ENCODE peak calls at places on chromosome 22, in six cellular contexts. U is renal cortical epithelial cell; S is NK-92 treated with Interleukin-12 subunit alpha and Interleukin-12 subunit beta, amount 100 ng/mL, for 24 hours; W is neural crest cell; A is HL-60; M is CD8-positive, alpha-beta T cell. K is an unnamed sample.

GRCh38 chr22:32561163-32561562 is 86.6 kb downstream of the FBXO7 start:
- DNase-seq in U (no peak), S (no peak), W (no peak), A (no peak), M (no peak), K (no peak)

GRCh38 chr22:33188316-33188715 is 130.1 kb upstream of the SYN3 start:
- DNase-seq in U (peak; percentile 33), S (no peak), W (no peak), A (no peak), M (no peak), K (no peak)

GRCh38 chr22:38741576-38741975 is 14.2 kb downstream of the SUN2 start:
- DNase-seq in U (no peak), S (no peak), W (no peak), A (no peak), M (no peak), K (no peak)

GRCh38 chr22:23012081-23012622 is 58.2 kb upstream of the GNAZ start:
- DNase-seq in U (no peak), S (no peak), W (no peak), A (no peak), M (peak; percentile 4), K (no peak)

GRCh38 chr22:42433754-42434153 is 1.6 kb upstream of the NFAM1 start:
- DNase-seq in U (peak; percentile 26), S (no peak), W (no peak), A (no peak), M (no peak), K (no peak)

GRCh38 chr22:49150801-49151221 is 676.9 kb downstream of the BRD1 start:
- DNase-seq in U (no peak), S (no peak), W (no peak), A (no peak), M (no peak), K (no peak)

GRCh38 chr22:26792522-26792921 is 135.1 kb downstream of the MIAT start:
- DNase-seq in U (no peak), S (no peak), W (no peak), A (no peak), M (no peak), K (no peak)

GRCh38 chr22:50641696-50642607 is 14.0 kb upstream of the ARSA start:
- DNase-seq in U (peak; percentile 42), S (no peak), W (peak; percentile 65), A (no peak), M (no peak), K (no peak)

GRCh38 chr22:46195487-46196165 is 45.3 kb downstream of the PPARA start:
- DNase-seq in U (no peak), S (no peak), W (no peak), A (no peak), M (no peak), K (no peak)

GRCh38 chr22:21629262-21630149 is at the start of gene YDJC:
- DNase-seq in U (peak; percentile 84), S (peak; percentile 79), W (peak; percentile 96), A (peak; percentile 97), M (peak; percentile 94), K (peak; percentile 94)

GRCh38 chr22:45318558-45319318 is 9.0 kb downstream of the FAM118A start:
- DNase-seq in U (no peak), S (peak; percentile 54), W (no peak), A (no peak), M (peak; percentile 35), K (no peak)

GRCh38 chr22:33447733-33448132 is 389.6 kb upstream of the SYN3 start:
- DNase-seq in U (no peak), S (no peak), W (no peak), A (no peak), M (no peak), K (no peak)

GRCh38 chr22:48238966-48239365 is 1476.5 kb downstream of the TBC1D22A start:
- DNase-seq in U (no peak), S (no peak), W (no peak), A (no peak), M (no peak), K (no peak)

GRCh38 chr22:50498322-50498861 is 9.1 kb downstream of the LMF2 start:
- DNase-seq in U (peak; percentile 59), S (no peak), W (peak; percentile 64), A (no peak), M (peak; percentile 60), K (peak; percentile 77)

GRCh38 chr22:19846620-19847344 is 7.9 kb downstream of the GNB1L start:
- DNase-seq in U (no peak), S (no peak), W (no peak), A (no peak), M (no peak), K (no peak)

GRCh38 chr22:36753916-36754315 is 22.0 kb downstream of the IFT27 start:
- DNase-seq in U (no peak), S (no peak), W (no peak), A (no peak), M (no peak), K (no peak)

GRCh38 chr22:22941831-22942510 is 54.4 kb downstream of the IGLL5 start:
- DNase-seq in U (no peak), S (no peak), W (no peak), A (no peak), M (no peak), K (no peak)

GRCh38 chr22:23938328-23939016 is 22.5 kb downstream of the GSTT2B start:
- DNase-seq in U (no peak), S (no peak), W (no peak), A (no peak), M (no peak), K (no peak)

GRCh38 chr22:23387827-23388491 is 192.1 kb downstream of the IGLL1 start:
- DNase-seq in U (no peak), S (no peak), W (no peak), A (no peak), M (no peak), K (no peak)

GRCh38 chr22:37222440-37222971 is 10.2 kb upstream of the SSTR3 start:
- DNase-seq in U (no peak), S (no peak), W (no peak), A (no peak), M (no peak), K (no peak)

GRCh38 chr22:22827187-22827948 is 60.2 kb upstream of the IGLL5 start:
- DNase-seq in U (no peak), S (no peak), W (no peak), A (no peak), M (no peak), K (no peak)

GRCh38 chr22:29152381-29153138 is 53.1 kb upstream of the EMID1 start:
- DNase-seq in U (no peak), S (no peak), W (no peak), A (no peak), M (no peak), K (peak; percentile 63)

GRCh38 chr22:48795664-48796063 is 1032.0 kb downstream of the BRD1 start:
- DNase-seq in U (no peak), S (no peak), W (no peak), A (no peak), M (no peak), K (no peak)

GRCh38 chr22:46309526-46310085 is 12.9 kb downstream of the GTSE1 start:
- DNase-seq in U (no peak), S (no peak), W (no peak), A (no peak), M (no peak), K (no peak)

K was measured in lung.